ENCODE peak calls at places on chromosome 5, in seven cellular contexts. W, Z, Q, H, I, X and V are unnamed samples.
A peak's percentile ranks its signal among the peaks of the same experiment; 100 is the strongest.

GRCh38 chr5:142824391-142824790 is 54.2 kb downstream of the ARHGAP26 start:
- DNase-seq in H (no peak), Z (no peak), I (no peak), X (no peak), W (no peak), Q (no peak), V (no peak)

GRCh38 chr5:9519537-9519936 is 26.3 kb downstream of the SEMA5A start:
- DNase-seq in W (no peak), H (no peak), Z (no peak), I (no peak), Q (no peak), X (peak; percentile 68), V (no peak)

GRCh38 chr5:173646684-173647083 is 30.2 kb upstream of the BOD1 start:
- DNase-seq in H (no peak), Q (no peak), I (no peak), X (no peak), W (no peak), Z (no peak), V (no peak)

GRCh38 chr5:1011226-1011631 is 2.6 kb downstream of the NKD2 start:
- DNase-seq in X (peak; percentile 37), H (peak; percentile 74), I (peak; percentile 77), Q (peak; percentile 16), W (no peak), Z (peak; percentile 68), V (peak; percentile 67)

GRCh38 chr5:109378095-109378494 is 31.7 kb downstream of the PJA2 start:
- DNase-seq in I (no peak), X (no peak), Q (no peak), H (no peak), Z (no peak), W (no peak), V (no peak)

GRCh38 chr5:32831630-32832029 is 120.5 kb downstream of the NPR3 start:
- DNase-seq in X (no peak), H (no peak), Z (no peak), W (no peak), Q (no peak), I (no peak), V (no peak)

GRCh38 chr5:124806857-124807196 is 60.4 kb upstream of the ZNF608 start:
- DNase-seq in Q (no peak), X (no peak), Z (no peak), I (no peak), W (no peak), H (no peak), V (no peak)

GRCh38 chr5:112635771-112636170 is 101.9 kb upstream of the APC start:
- DNase-seq in I (no peak), Z (no peak), H (no peak), X (no peak), Q (no peak), W (no peak), V (no peak)

GRCh38 chr5:10466446-10467073 is 24.9 kb downstream of the ROPN1L start:
- DNase-seq in Q (no peak), H (no peak), I (no peak), W (no peak), Z (no peak), X (no peak), V (no peak)

GRCh38 chr5:61397937-61398336 is 65.9 kb downstream of the ZSWIM6 start:
- DNase-seq in Q (no peak), Z (no peak), X (no peak), W (no peak), I (no peak), H (no peak), V (no peak)

GRCh38 chr5:31860726-31861432 is 221.9 kb downstream of the PDZD2 start:
- DNase-seq in Q (no peak), W (no peak), H (no peak), I (no peak), Z (no peak), X (no peak), V (no peak)

GRCh38 chr5:150138551-150139265 is 16.9 kb downstream of the PDGFRB start:
- DNase-seq in W (no peak), X (no peak), Z (peak; percentile 92), Q (peak; percentile 60), H (no peak), I (no peak), V (no peak)

GRCh38 chr5:98517559-98517958 is 255.9 kb upstream of the RGMB start:
- DNase-seq in W (no peak), Z (no peak), H (no peak), X (no peak), Q (no peak), I (no peak), V (no peak)

GRCh38 chr5:151800527-151800926 is 28.8 kb downstream of the G3BP1 start:
- DNase-seq in W (no peak), I (no peak), H (no peak), X (no peak), Z (no peak), Q (no peak), V (no peak)

GRCh38 chr5:154541553-154541952 is 63.5 kb upstream of the HAND1 start:
- DNase-seq in I (no peak), H (no peak), W (no peak), Q (no peak), X (no peak), Z (no peak), V (peak; percentile 43)

GRCh38 chr5:16574789-16575785 is 41.7 kb downstream of the RETREG1 start:
- DNase-seq in W (no peak), Z (no peak), Q (peak; percentile 39), H (no peak), X (peak; percentile 76), I (no peak), V (no peak)

GRCh38 chr5:31133488-31133887 is 60.0 kb upstream of the CDH6 start:
- DNase-seq in I (no peak), X (no peak), W (no peak), H (no peak), Z (no peak), Q (no peak), V (no peak)

GRCh38 chr5:61332891-61333350 is 863 bp downstream of the ZSWIM6 start:
- DNase-seq in Z (peak; percentile 89), X (peak; percentile 80), Q (no peak), H (peak; percentile 84), I (peak; percentile 63), W (no peak), V (no peak)

GRCh38 chr5:132497488-132497997 is 7.0 kb upstream of the IRF1 start:
- DNase-seq in W (no peak), H (peak; percentile 75), Q (peak; percentile 71), Z (peak; percentile 93), X (peak; percentile 84), I (peak; percentile 92), V (peak; percentile 25)
- H3K4me3 ChIP-seq in W (peak overlapping the region; percentile 51), H (peak overlapping the region; percentile 88), Q (peak overlapping the region; percentile 77), Z (no peak overlapping the region), X (peak overlapping the region; percentile 69), I (peak overlapping the region; percentile 56), V (peak overlapping the region; percentile 78)

DNA sequence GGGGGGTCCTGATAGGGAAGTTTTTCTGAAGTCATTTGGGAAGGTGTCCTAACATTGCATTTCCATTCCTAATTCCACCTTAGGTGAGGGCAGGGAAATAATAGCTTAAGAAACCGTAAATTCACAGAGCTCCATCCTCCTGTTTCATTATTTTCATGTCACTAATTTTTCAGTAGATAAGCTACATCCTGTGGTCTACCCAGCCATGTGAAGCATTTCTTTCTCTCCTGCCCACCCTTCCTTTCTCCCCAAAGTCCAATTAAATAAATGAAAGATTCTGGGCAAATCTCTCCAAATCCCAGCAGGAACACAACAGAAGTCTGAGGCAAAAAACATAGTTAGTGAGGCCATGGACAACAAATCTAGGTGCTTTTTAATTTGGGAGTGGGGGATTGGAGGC is 95.1 kb upstream of the ERBIN start:
- DNase-seq in W (no peak), I (no peak), Z (no peak), Q (no peak), H (no peak), X (no peak), V (no peak)
- H3K27ac ChIP-seq in W (no peak overlapping the region), I (no peak overlapping the region), Z (no peak overlapping the region), Q (no peak overlapping the region), H (no peak overlapping the region), X (no peak overlapping the region), V (no peak overlapping the region)

DNA sequence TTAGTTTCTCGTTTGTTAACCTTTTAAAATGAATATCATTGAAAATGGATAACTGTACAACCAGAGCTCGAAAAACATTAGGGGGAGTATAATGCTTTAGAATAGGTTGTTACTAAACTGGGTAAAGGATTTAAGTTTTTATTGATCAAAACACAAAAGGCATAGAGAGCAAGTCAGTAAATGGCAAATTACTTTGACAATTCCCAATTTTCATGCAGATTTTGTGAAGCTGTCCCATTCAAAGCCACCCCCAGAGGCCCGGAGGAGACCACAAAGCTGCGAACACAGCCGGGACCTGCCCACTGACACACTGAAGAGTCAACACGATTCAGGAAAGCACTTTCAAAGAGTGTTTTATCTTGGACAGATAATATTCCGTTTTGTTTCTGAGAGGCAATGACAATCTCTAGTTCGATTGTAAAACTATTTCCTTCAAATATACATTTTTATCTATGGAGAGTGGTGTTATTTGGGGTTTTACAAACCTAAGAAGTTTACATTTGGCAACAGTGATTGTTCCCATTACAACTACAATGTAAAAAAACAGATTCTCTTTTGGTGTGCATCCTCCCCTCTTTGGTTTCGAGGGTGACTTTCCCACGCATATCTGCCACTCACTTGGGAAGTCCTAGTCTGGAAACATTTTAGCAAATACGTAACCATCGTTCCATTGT is 182.6 kb upstream of the TBCA start:
- DNase-seq in X (no peak), H (no peak), Q (no peak), I (no peak), W (no peak), Z (no peak), V (no peak)
- H3K4me1 ChIP-seq in X (no peaks in the 10 kb centered on the region), H (no peaks in the 10 kb centered on the region), Q (no peaks in the 10 kb centered on the region), I (no peaks in the 10 kb centered on the region), W (no peaks in the 10 kb centered on the region), Z (no peaks in the 10 kb centered on the region), V (no peaks in the 10 kb centered on the region)

GRCh38 chr5:122310886-122311285 is 1.2 kb upstream of the SNCAIP start:
- DNase-seq in I (no peak), W (no peak), X (no peak), Q (no peak), Z (no peak), H (no peak), V (no peak)
- H3K4me3 ChIP-seq in I (no peak overlapping the region), W (no peak overlapping the region), X (peak overlapping the region; percentile 55), Q (no peak overlapping the region), Z (no peak overlapping the region), H (no peak overlapping the region), V (no peak overlapping the region)

DNA sequence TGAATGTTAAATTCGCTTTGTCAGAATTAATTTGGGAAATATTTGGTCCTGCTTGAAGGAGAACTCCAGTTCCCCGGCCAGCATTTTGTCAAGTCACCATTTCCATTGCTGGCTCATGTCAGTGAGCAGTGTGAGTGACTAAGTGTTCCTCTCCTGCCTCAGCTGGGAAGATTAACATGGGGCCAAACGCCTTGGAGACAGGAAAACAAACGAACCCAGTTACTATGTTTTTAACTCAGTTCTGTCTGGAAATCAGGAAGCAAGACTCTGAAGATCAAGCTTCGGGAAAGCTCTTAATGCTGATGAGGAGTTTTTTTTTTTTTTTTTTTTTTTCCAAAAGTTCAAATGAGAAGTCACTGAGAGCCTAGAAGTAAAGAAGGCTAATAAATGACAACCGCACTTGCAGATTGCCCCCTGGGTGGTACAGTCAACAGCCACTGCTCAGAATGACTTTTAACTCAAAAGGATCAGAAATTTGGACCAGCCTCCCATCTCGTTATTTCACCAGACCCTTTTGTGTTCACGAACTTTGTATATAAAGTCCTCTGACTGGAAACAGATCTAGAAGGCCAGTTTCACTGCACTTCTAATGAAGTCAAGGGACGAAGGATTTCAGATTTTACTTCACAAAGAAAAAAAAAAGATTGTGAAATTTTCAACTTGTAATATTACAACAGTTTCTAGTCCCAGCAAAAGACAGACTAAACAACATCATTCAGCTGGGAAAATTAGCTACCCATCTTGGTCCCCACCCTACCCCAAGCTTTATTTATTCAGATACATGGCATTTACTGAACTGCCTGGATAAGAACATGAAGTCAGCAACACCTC is 121.3 kb downstream of the LHFPL2 start:
- DNase-seq in Q (no peak), W (no peak), I (peak; percentile 60), H (no peak), X (no peak), Z (no peak), V (no peak)
- H3K27ac ChIP-seq in Q (no peak overlapping the region), W (no peak overlapping the region), I (peak overlapping the region; percentile 90), H (peak overlapping the region; percentile 81), X (peak overlapping the region; percentile 53), Z (no peak overlapping the region), V (no peak overlapping the region)